ENCODE peak calls at places on chromosomes 11 and 22, in nine cellular contexts. One of them, this sample, is unnamed.

GRCh38 chr11:122095950-122096942 is 19.8 kb downstream of the BLID start:
- DNase-seq in neuronal stem cell: no peak
- DNase-seq in CD4-positive, CD25-positive, alpha-beta regulatory T cell: no peak
- DNase-seq in upper lobe of right lung: no peak
- DNase-seq in GM23248: peak; percentile 52
- DNase-seq in SJSA1: no peak
- DNase-seq in MG63: no peak
- DNase-seq in heart right ventricle: no peak
- DNase-seq in aorta: no peak
- DNase-seq in this sample: no peak

GRCh38 chr11:66880484-66881211 is 23.8 kb downstream of the LRFN4 start:
- DNase-seq in neuronal stem cell: no peak
- DNase-seq in CD4-positive, CD25-positive, alpha-beta regulatory T cell: no peak
- DNase-seq in upper lobe of right lung: no peak
- DNase-seq in GM23248: no peak
- DNase-seq in SJSA1: no peak
- DNase-seq in MG63: no peak
- DNase-seq in heart right ventricle: no peak
- DNase-seq in aorta: no peak
- DNase-seq in this sample: peak; percentile 59

GRCh38 chr22:19723990-19724827 is 870 bp downstream of the GP1BB start:
- DNase-seq in neuronal stem cell: peak; percentile 67
- DNase-seq in CD4-positive, CD25-positive, alpha-beta regulatory T cell: no peak
- DNase-seq in upper lobe of right lung: no peak
- DNase-seq in GM23248: no peak
- DNase-seq in SJSA1: no peak
- DNase-seq in MG63: no peak
- DNase-seq in heart right ventricle: peak; percentile 52
- DNase-seq in aorta: no peak
- DNase-seq in this sample: peak; percentile 94

GRCh38 chr11:94926698-94927237 is 46.6 kb downstream of the CWC15 start:
- DNase-seq in neuronal stem cell: no peak
- DNase-seq in CD4-positive, CD25-positive, alpha-beta regulatory T cell: no peak
- DNase-seq in upper lobe of right lung: peak; percentile 75
- DNase-seq in GM23248: peak; percentile 84
- DNase-seq in SJSA1: peak; percentile 41
- DNase-seq in MG63: peak; percentile 92
- DNase-seq in heart right ventricle: peak; percentile 84
- DNase-seq in aorta: peak; percentile 87
- DNase-seq in this sample: no peak

GRCh38 chr22:50247748-50248147 is 2.9 kb upstream of the TUBGCP6 start:
- DNase-seq in neuronal stem cell: no peak
- DNase-seq in CD4-positive, CD25-positive, alpha-beta regulatory T cell: peak; percentile 46
- DNase-seq in upper lobe of right lung: no peak
- DNase-seq in GM23248: peak; percentile 48
- DNase-seq in SJSA1: no peak
- DNase-seq in MG63: no peak
- DNase-seq in heart right ventricle: no peak
- DNase-seq in aorta: no peak
- DNase-seq in this sample: peak; percentile 92

GRCh38 chr11:27229511-27230174 is 133.4 kb downstream of the CCDC34 start:
- DNase-seq in neuronal stem cell: no peak
- DNase-seq in CD4-positive, CD25-positive, alpha-beta regulatory T cell: no peak
- DNase-seq in upper lobe of right lung: no peak
- DNase-seq in GM23248: peak; percentile 70
- DNase-seq in SJSA1: no peak
- DNase-seq in MG63: no peak
- DNase-seq in heart right ventricle: no peak
- DNase-seq in aorta: no peak
- DNase-seq in this sample: no peak

GRCh38 chr22:22697377-22698120 is 53.1 kb downstream of the GGTLC2 start:
- DNase-seq in neuronal stem cell: no peak
- DNase-seq in CD4-positive, CD25-positive, alpha-beta regulatory T cell: no peak
- DNase-seq in upper lobe of right lung: no peak
- DNase-seq in GM23248: no peak
- DNase-seq in SJSA1: no peak
- DNase-seq in MG63: no peak
- DNase-seq in heart right ventricle: no peak
- DNase-seq in aorta: no peak
- DNase-seq in this sample: peak; percentile 65

GRCh38 chr11:112693781-112694180 is 267.4 kb upstream of the NCAM1 start:
- DNase-seq in neuronal stem cell: no peak
- DNase-seq in CD4-positive, CD25-positive, alpha-beta regulatory T cell: no peak
- DNase-seq in upper lobe of right lung: no peak
- DNase-seq in GM23248: no peak
- DNase-seq in SJSA1: no peak
- DNase-seq in MG63: no peak
- DNase-seq in heart right ventricle: no peak
- DNase-seq in aorta: no peak
- DNase-seq in this sample: no peak

GRCh38 chr11:64880240-64881001 is 2.0 kb upstream of the EHD1 start:
- DNase-seq in neuronal stem cell: no peak
- DNase-seq in CD4-positive, CD25-positive, alpha-beta regulatory T cell: no peak
- DNase-seq in upper lobe of right lung: no peak
- DNase-seq in GM23248: no peak
- DNase-seq in SJSA1: no peak
- DNase-seq in MG63: no peak
- DNase-seq in heart right ventricle: no peak
- DNase-seq in aorta: peak; percentile 69
- DNase-seq in this sample: no peak
- H3K4me3 ChIP-seq in neuronal stem cell: no peak overlapping the region
- H3K4me3 ChIP-seq in CD4-positive, CD25-positive, alpha-beta regulatory T cell: peak overlapping the region; percentile 71
- H3K4me3 ChIP-seq in upper lobe of right lung: no peak overlapping the region
- H3K4me3 ChIP-seq in GM23248: no peak overlapping the region
- H3K4me3 ChIP-seq in SJSA1: no peak overlapping the region
- H3K4me3 ChIP-seq in MG63: no peak overlapping the region
- H3K4me3 ChIP-seq in heart right ventricle: peak overlapping the region; percentile 8
- H3K4me3 ChIP-seq in aorta: no peak overlapping the region
- H3K4me3 ChIP-seq in this sample: no peak overlapping the region

GRCh38 chr22:39703890-39704658 is 133.5 kb downstream of the CACNA1I start:
- DNase-seq in neuronal stem cell: no peak
- DNase-seq in CD4-positive, CD25-positive, alpha-beta regulatory T cell: no peak
- DNase-seq in upper lobe of right lung: no peak
- DNase-seq in GM23248: peak; percentile 63
- DNase-seq in SJSA1: no peak
- DNase-seq in MG63: peak; percentile 37
- DNase-seq in heart right ventricle: peak; percentile 38
- DNase-seq in aorta: no peak
- DNase-seq in this sample: no peak
- H3K27me3 ChIP-seq in neuronal stem cell: no peaks in the 10 kb centered on the region
- H3K27me3 ChIP-seq in CD4-positive, CD25-positive, alpha-beta regulatory T cell: no peaks in the 10 kb centered on the region
- H3K27me3 ChIP-seq in upper lobe of right lung: peaks cover 7% of the 10 kb centered on the region
- H3K27me3 ChIP-seq in GM23248: peaks cover 27% of the 10 kb centered on the region
- H3K27me3 ChIP-seq in SJSA1: peaks cover 4% of the 10 kb centered on the region
- H3K27me3 ChIP-seq in MG63: no peaks in the 10 kb centered on the region
- H3K27me3 ChIP-seq in heart right ventricle: peaks cover 24% of the 10 kb centered on the region
- H3K27me3 ChIP-seq in aorta: no peaks in the 10 kb centered on the region
- H3K27me3 ChIP-seq in this sample: no peaks in the 10 kb centered on the region

DNA sequence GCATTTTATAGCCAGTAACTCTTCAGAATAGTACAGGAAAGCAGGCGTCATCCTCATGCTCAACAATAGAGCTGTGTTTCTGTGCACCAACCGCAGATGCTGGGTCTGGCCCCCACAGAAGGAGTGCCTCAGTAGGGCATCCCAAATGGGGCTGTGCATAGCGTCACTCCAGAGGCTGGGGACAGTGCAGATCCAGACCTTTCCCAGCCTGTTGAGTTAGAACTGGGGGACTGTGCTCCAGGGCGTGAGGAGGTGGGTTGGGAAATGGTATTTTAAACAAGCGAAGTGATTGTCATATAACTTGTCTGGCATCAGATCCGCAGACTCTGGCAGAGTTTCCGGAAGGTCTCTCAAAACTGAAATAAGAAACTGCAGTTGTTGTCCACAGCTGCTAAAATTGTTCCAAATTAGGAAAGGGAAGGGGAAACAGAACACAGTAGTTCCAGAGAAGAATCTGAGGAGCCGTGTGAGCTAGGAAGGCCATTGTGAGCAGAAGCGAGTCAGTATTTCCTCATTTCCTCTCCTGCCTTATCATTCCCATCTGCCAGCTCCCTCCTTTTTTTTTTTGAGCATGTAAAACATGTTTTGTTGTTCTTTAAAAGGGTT is 52.2 kb downstream of the JAM3 start:
- DNase-seq in neuronal stem cell: no peak
- DNase-seq in CD4-positive, CD25-positive, alpha-beta regulatory T cell: no peak
- DNase-seq in upper lobe of right lung: no peak
- DNase-seq in GM23248: peak; percentile 79
- DNase-seq in SJSA1: no peak
- DNase-seq in MG63: no peak
- DNase-seq in heart right ventricle: no peak
- DNase-seq in aorta: no peak
- DNase-seq in this sample: no peak
- H3K4me3 ChIP-seq in neuronal stem cell: no peak overlapping the region
- H3K4me3 ChIP-seq in CD4-positive, CD25-positive, alpha-beta regulatory T cell: no peak overlapping the region
- H3K4me3 ChIP-seq in upper lobe of right lung: peak overlapping the region; percentile 15
- H3K4me3 ChIP-seq in GM23248: peak overlapping the region; percentile 59
- H3K4me3 ChIP-seq in SJSA1: no peak overlapping the region
- H3K4me3 ChIP-seq in MG63: no peak overlapping the region
- H3K4me3 ChIP-seq in heart right ventricle: peak overlapping the region; percentile 31
- H3K4me3 ChIP-seq in aorta: peak overlapping the region; percentile 30
- H3K4me3 ChIP-seq in this sample: no peak overlapping the region

DNA sequence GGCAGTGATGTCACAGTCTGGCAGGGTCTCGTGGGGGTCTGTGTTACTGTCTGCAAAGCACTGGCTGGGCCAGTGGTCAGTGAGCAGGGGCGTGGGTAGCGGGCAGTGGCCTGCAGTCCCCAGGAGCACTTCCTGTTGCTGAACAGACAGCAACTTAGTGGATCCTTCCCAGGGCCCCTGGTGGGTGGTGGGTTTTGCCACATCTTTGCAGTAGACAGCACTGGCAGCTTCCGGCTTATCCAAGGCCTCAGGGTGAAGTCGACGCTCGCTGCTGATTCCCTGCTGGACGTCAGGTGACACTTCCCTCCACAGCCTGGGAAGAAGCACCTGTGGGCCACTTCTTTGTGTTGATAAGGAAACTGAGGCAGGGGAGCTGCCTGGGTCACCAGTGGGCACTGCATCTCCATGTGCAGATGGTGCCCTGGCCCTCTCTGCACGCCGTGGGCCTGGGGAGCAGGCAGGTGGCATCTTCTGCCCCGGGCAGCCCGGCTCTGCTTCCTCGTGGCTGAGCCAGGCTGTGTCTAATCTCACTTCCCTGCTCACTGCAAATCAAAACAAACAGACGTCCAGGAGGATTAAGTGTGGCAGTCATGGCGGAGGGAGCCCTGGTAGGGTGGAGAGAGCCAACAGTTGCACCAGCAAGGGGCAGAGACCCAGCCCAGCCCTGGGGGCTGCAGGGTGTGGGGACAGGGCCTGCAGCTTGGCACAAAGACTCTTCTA is 79.8 kb downstream of the KCNQ1 start:
- DNase-seq in neuronal stem cell: no peak
- DNase-seq in CD4-positive, CD25-positive, alpha-beta regulatory T cell: no peak
- DNase-seq in upper lobe of right lung: peak; percentile 48
- DNase-seq in GM23248: no peak
- DNase-seq in SJSA1: peak; percentile 44
- DNase-seq in MG63: no peak
- DNase-seq in heart right ventricle: no peak
- DNase-seq in aorta: peak; percentile 54
- DNase-seq in this sample: peak; percentile 49
- H3K27me3 ChIP-seq in neuronal stem cell: no peaks in the 10 kb centered on the region
- H3K27me3 ChIP-seq in CD4-positive, CD25-positive, alpha-beta regulatory T cell: no peaks in the 10 kb centered on the region
- H3K27me3 ChIP-seq in upper lobe of right lung: no peaks in the 10 kb centered on the region
- H3K27me3 ChIP-seq in GM23248: peaks cover 11% of the 10 kb centered on the region
- H3K27me3 ChIP-seq in SJSA1: peaks cover 77% of the 10 kb centered on the region
- H3K27me3 ChIP-seq in MG63: no peaks in the 10 kb centered on the region
- H3K27me3 ChIP-seq in heart right ventricle: no peaks in the 10 kb centered on the region
- H3K27me3 ChIP-seq in aorta: no peaks in the 10 kb centered on the region
- H3K27me3 ChIP-seq in this sample: no peaks in the 10 kb centered on the region

DNA sequence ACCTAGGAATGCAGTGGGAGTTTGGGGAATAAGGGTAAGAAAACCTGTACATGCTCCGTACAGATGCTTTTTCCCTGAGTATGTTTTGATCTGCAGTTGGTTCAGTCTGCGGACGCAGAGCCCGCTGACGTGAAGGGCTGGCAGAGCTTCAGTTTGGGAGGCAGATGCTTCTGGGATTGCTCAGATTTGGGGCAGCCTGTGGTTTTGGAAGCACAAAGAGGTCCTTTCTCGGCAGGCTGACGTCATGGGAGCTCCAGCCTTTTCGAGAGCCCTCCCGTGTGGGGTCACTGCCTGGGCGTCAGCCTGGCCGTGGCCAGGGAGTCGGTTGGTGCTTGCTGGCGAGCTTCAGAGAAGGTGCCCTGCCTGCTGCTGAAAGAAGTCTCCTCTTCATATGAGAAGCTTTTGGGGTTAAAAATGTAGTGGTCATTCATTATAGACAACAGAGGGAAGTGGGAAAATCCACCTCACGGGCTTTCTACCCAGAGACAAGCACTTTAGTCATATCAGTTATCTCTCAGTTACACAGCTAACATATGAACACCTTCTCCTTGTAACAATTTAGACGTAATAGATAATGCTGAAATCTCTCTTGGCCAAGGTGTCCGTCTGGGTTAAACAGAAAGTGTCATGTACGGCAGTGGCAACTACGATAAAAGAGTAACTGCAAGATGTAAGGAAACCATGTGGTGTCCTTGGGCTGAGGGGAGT is 26.8 kb downstream of the TPCN2 start:
- DNase-seq in neuronal stem cell: no peak
- DNase-seq in CD4-positive, CD25-positive, alpha-beta regulatory T cell: no peak
- DNase-seq in upper lobe of right lung: no peak
- DNase-seq in GM23248: peak; percentile 100
- DNase-seq in SJSA1: peak; percentile 100
- DNase-seq in MG63: peak; percentile 96
- DNase-seq in heart right ventricle: peak; percentile 75
- DNase-seq in aorta: peak; percentile 92
- DNase-seq in this sample: no peak
- H3K4me3 ChIP-seq in neuronal stem cell: no peak overlapping the region
- H3K4me3 ChIP-seq in CD4-positive, CD25-positive, alpha-beta regulatory T cell: no peak overlapping the region
- H3K4me3 ChIP-seq in upper lobe of right lung: no peak overlapping the region
- H3K4me3 ChIP-seq in GM23248: peak overlapping the region; percentile 49
- H3K4me3 ChIP-seq in SJSA1: no peak overlapping the region
- H3K4me3 ChIP-seq in MG63: no peak overlapping the region
- H3K4me3 ChIP-seq in heart right ventricle: no peak overlapping the region
- H3K4me3 ChIP-seq in aorta: no peak overlapping the region
- H3K4me3 ChIP-seq in this sample: no peak overlapping the region

DNA sequence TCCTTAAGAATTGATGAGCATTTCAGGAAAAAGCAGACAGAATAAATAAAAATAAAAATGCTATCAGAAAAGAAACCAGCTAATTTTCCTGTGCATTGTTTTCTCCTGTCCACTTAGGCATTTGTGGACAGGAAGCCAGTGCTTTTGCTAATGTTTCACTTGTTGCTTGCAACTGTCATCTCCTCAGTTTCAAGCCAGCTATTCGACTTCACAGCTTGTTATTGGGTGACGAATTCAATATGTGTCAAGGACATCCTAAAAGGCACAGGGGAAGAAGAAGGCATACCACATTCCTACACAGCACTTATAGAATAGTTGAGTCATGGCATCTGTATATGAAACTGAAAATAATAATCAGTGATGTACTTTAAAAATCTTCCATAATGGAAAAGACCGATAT is 530.6 kb upstream of the KIRREL3 start:
- DNase-seq in neuronal stem cell: no peak
- DNase-seq in CD4-positive, CD25-positive, alpha-beta regulatory T cell: no peak
- DNase-seq in upper lobe of right lung: no peak
- DNase-seq in GM23248: no peak
- DNase-seq in SJSA1: no peak
- DNase-seq in MG63: no peak
- DNase-seq in heart right ventricle: no peak
- DNase-seq in aorta: no peak
- DNase-seq in this sample: no peak
- H3K27me3 ChIP-seq in neuronal stem cell: no peaks in the 10 kb centered on the region
- H3K27me3 ChIP-seq in CD4-positive, CD25-positive, alpha-beta regulatory T cell: no peaks in the 10 kb centered on the region
- H3K27me3 ChIP-seq in upper lobe of right lung: no peaks in the 10 kb centered on the region
- H3K27me3 ChIP-seq in GM23248: no peaks in the 10 kb centered on the region
- H3K27me3 ChIP-seq in SJSA1: no peaks in the 10 kb centered on the region
- H3K27me3 ChIP-seq in MG63: peaks cover 2% of the 10 kb centered on the region
- H3K27me3 ChIP-seq in heart right ventricle: no peaks in the 10 kb centered on the region
- H3K27me3 ChIP-seq in aorta: no peaks in the 10 kb centered on the region
- H3K27me3 ChIP-seq in this sample: no peaks in the 10 kb centered on the region

GRCh38 chr22:39039306-39040126 is 1.1 kb upstream of the APOBEC3F start:
- DNase-seq in neuronal stem cell: no peak
- DNase-seq in CD4-positive, CD25-positive, alpha-beta regulatory T cell: no peak
- DNase-seq in upper lobe of right lung: no peak
- DNase-seq in GM23248: no peak
- DNase-seq in SJSA1: no peak
- DNase-seq in MG63: no peak
- DNase-seq in heart right ventricle: no peak
- DNase-seq in aorta: no peak
- DNase-seq in this sample: no peak
- H3K4me3 ChIP-seq in neuronal stem cell: no peak overlapping the region
- H3K4me3 ChIP-seq in CD4-positive, CD25-positive, alpha-beta regulatory T cell: no peak overlapping the region
- H3K4me3 ChIP-seq in upper lobe of right lung: peak overlapping the region; percentile 66
- H3K4me3 ChIP-seq in GM23248: peak overlapping the region; percentile 87
- H3K4me3 ChIP-seq in SJSA1: no peak overlapping the region
- H3K4me3 ChIP-seq in MG63: no peak overlapping the region
- H3K4me3 ChIP-seq in heart right ventricle: peak overlapping the region; percentile 73
- H3K4me3 ChIP-seq in aorta: no peak overlapping the region
- H3K4me3 ChIP-seq in this sample: peak overlapping the region; percentile 42